ENCODE peak calls at places on chromosomes 3 and 15, in nine cellular contexts. One of them, this sample, is unnamed.

GRCh38 chr3:150965436-150965835 is 7.1 kb downstream of the CLRN1 start:
- DNase-seq in EH: no peak
- DNase-seq in naive thymus-derived CD8-positive, alpha-beta T cell: no peak
- DNase-seq in Kasumi-1: no peak
- DNase-seq in cerebellum: no peak
- DNase-seq in NB4: no peak
- DNase-seq in NCI-H524: no peak
- DNase-seq in neural crest cell: no peak
- DNase-seq in stimulated activated CD4-positive, alpha-beta T cell treated with anti-CD3 and anti-CD28 coated beads, Interleukin-15, amount 100 ng/mL, for 1 hour: no peak
- DNase-seq in this sample: no peak

GRCh38 chr3:142240708-142241107 is 15.3 kb upstream of the GK5 start:
- DNase-seq in cerebellum: no peak
- DNase-seq in Kasumi-1: no peak
- DNase-seq in EH: no peak
- DNase-seq in neural crest cell: no peak
- DNase-seq in naive thymus-derived CD8-positive, alpha-beta T cell: no peak
- DNase-seq in stimulated activated CD4-positive, alpha-beta T cell treated with anti-CD3 and anti-CD28 coated beads, Interleukin-15, amount 100 ng/mL, for 1 hour: no peak
- DNase-seq in NCI-H524: peak; percentile 62
- DNase-seq in NB4: no peak
- DNase-seq in this sample: no peak

GRCh38 chr15:27134481-27134880 is 163.5 kb downstream of the GABRG3 start:
- DNase-seq in NCI-H524: no peak
- DNase-seq in cerebellum: no peak
- DNase-seq in stimulated activated CD4-positive, alpha-beta T cell treated with anti-CD3 and anti-CD28 coated beads, Interleukin-15, amount 100 ng/mL, for 1 hour: no peak
- DNase-seq in Kasumi-1: no peak
- DNase-seq in naive thymus-derived CD8-positive, alpha-beta T cell: no peak
- DNase-seq in EH: no peak
- DNase-seq in neural crest cell: no peak
- DNase-seq in NB4: no peak
- DNase-seq in this sample: no peak

GRCh38 chr15:28886431-28887343 is 913 bp downstream of the APBA2 start:
- DNase-seq in EH: peak; percentile 27
- DNase-seq in cerebellum: no peak
- DNase-seq in naive thymus-derived CD8-positive, alpha-beta T cell: no peak
- DNase-seq in NB4: no peak
- DNase-seq in neural crest cell: no peak
- DNase-seq in stimulated activated CD4-positive, alpha-beta T cell treated with anti-CD3 and anti-CD28 coated beads, Interleukin-15, amount 100 ng/mL, for 1 hour: no peak
- DNase-seq in Kasumi-1: no peak
- DNase-seq in NCI-H524: no peak
- DNase-seq in this sample: no peak

GRCh38 chr15:29765898-29766537 is 56.2 kb downstream of the TJP1 start:
- DNase-seq in EH: no peak
- DNase-seq in naive thymus-derived CD8-positive, alpha-beta T cell: no peak
- DNase-seq in cerebellum: peak; percentile 26
- DNase-seq in stimulated activated CD4-positive, alpha-beta T cell treated with anti-CD3 and anti-CD28 coated beads, Interleukin-15, amount 100 ng/mL, for 1 hour: no peak
- DNase-seq in Kasumi-1: no peak
- DNase-seq in NCI-H524: no peak
- DNase-seq in neural crest cell: no peak
- DNase-seq in NB4: no peak
- DNase-seq in this sample: no peak

GRCh38 chr3:25725810-25726209 is 57.4 kb downstream of the NGLY1 start:
- DNase-seq in NB4: no peak
- DNase-seq in Kasumi-1: no peak
- DNase-seq in NCI-H524: no peak
- DNase-seq in neural crest cell: no peak
- DNase-seq in stimulated activated CD4-positive, alpha-beta T cell treated with anti-CD3 and anti-CD28 coated beads, Interleukin-15, amount 100 ng/mL, for 1 hour: no peak
- DNase-seq in naive thymus-derived CD8-positive, alpha-beta T cell: no peak
- DNase-seq in cerebellum: no peak
- DNase-seq in EH: peak; percentile 2
- DNase-seq in this sample: no peak

GRCh38 chr15:64993290-64993689 is 3.6 kb upstream of the SPG21 start:
- DNase-seq in NB4: no peak
- DNase-seq in cerebellum: no peak
- DNase-seq in neural crest cell: no peak
- DNase-seq in Kasumi-1: no peak
- DNase-seq in NCI-H524: no peak
- DNase-seq in EH: no peak
- DNase-seq in stimulated activated CD4-positive, alpha-beta T cell treated with anti-CD3 and anti-CD28 coated beads, Interleukin-15, amount 100 ng/mL, for 1 hour: no peak
- DNase-seq in naive thymus-derived CD8-positive, alpha-beta T cell: no peak
- DNase-seq in this sample: no peak

GRCh38 chr3:184805351-184806038 is 6.5 kb upstream of the VPS8 start:
- DNase-seq in Kasumi-1: peak; percentile 24
- DNase-seq in NCI-H524: no peak
- DNase-seq in naive thymus-derived CD8-positive, alpha-beta T cell: no peak
- DNase-seq in EH: peak; percentile 24
- DNase-seq in cerebellum: no peak
- DNase-seq in NB4: peak; percentile 76
- DNase-seq in neural crest cell: no peak
- DNase-seq in stimulated activated CD4-positive, alpha-beta T cell treated with anti-CD3 and anti-CD28 coated beads, Interleukin-15, amount 100 ng/mL, for 1 hour: no peak
- DNase-seq in this sample: no peak

GRCh38 chr15:71057581-71057980 is 57.7 kb upstream of the THSD4 start:
- DNase-seq in stimulated activated CD4-positive, alpha-beta T cell treated with anti-CD3 and anti-CD28 coated beads, Interleukin-15, amount 100 ng/mL, for 1 hour: no peak
- DNase-seq in Kasumi-1: no peak
- DNase-seq in cerebellum: no peak
- DNase-seq in NCI-H524: no peak
- DNase-seq in naive thymus-derived CD8-positive, alpha-beta T cell: no peak
- DNase-seq in neural crest cell: no peak
- DNase-seq in NB4: no peak
- DNase-seq in EH: no peak
- DNase-seq in this sample: no peak

This sample was measured in GDM1.